ENCODE peak calls at places on chromosomes 1 and 21, in four cellular contexts. One of them, this sample, is unnamed.

GRCh38 chr1:112714313-112715263 is 544 bp downstream of the PPM1J start:
- ATAC-seq in pancreas: no peak
- ATAC-seq in A549: peak
- ATAC-seq in naive thymus-derived CD8-positive, alpha-beta T cell: peak
- ATAC-seq in this sample: peak

GRCh38 chr1:33943978-33944377 is 80.1 kb downstream of the HMGB4 start:
- ATAC-seq in naive thymus-derived CD8-positive, alpha-beta T cell: no peak
- ATAC-seq in pancreas: peak
- ATAC-seq in A549: no peak
- ATAC-seq in this sample: no peak

GRCh38 chr1:50851466-50851865 is 108.6 kb downstream of the FAF1 start:
- ATAC-seq in A549: no peak
- ATAC-seq in naive thymus-derived CD8-positive, alpha-beta T cell: no peak
- ATAC-seq in pancreas: no peak
- ATAC-seq in this sample: no peak

GRCh38 chr1:111704776-111705175 is 34.4 kb downstream of the INKA2 start:
- ATAC-seq in A549: no peak
- ATAC-seq in naive thymus-derived CD8-positive, alpha-beta T cell: no peak
- ATAC-seq in pancreas: peak
- ATAC-seq in this sample: peak

GRCh38 chr1:230753191-230753585 is 6.0 kb downstream of the CAPN9 start:
- ATAC-seq in A549: no peak
- ATAC-seq in pancreas: no peak
- ATAC-seq in naive thymus-derived CD8-positive, alpha-beta T cell: no peak
- ATAC-seq in this sample: no peak

GRCh38 chr1:87117761-87118160 is 203.3 kb downstream of the HS2ST1 start:
- ATAC-seq in A549: no peak
- ATAC-seq in pancreas: peak
- ATAC-seq in naive thymus-derived CD8-positive, alpha-beta T cell: no peak
- ATAC-seq in this sample: no peak

GRCh38 chr1:234222561-234223280 is 150.5 kb upstream of the COA6 start:
- ATAC-seq in pancreas: no peak
- ATAC-seq in naive thymus-derived CD8-positive, alpha-beta T cell: no peak
- ATAC-seq in A549: no peak
- ATAC-seq in this sample: peak

GRCh38 chr1:93483200-93483599 is 35.3 kb downstream of the FNBP1L start:
- ATAC-seq in pancreas: no peak
- ATAC-seq in A549: no peak
- ATAC-seq in naive thymus-derived CD8-positive, alpha-beta T cell: no peak
- ATAC-seq in this sample: no peak

GRCh38 chr1:7550981-7551380 is 220.1 kb upstream of the VAMP3 start:
- ATAC-seq in pancreas: no peak
- ATAC-seq in A549: no peak
- ATAC-seq in naive thymus-derived CD8-positive, alpha-beta T cell: no peak
- ATAC-seq in this sample: no peak

GRCh38 chr21:46618738-46619369 is 14.0 kb upstream of the S100B start:
- ATAC-seq in pancreas: no peak
- ATAC-seq in A549: no peak
- ATAC-seq in naive thymus-derived CD8-positive, alpha-beta T cell: no peak
- ATAC-seq in this sample: no peak

GRCh38 chr1:61160526-61160925 is 78.2 kb downstream of the NFIA start:
- ATAC-seq in naive thymus-derived CD8-positive, alpha-beta T cell: no peak
- ATAC-seq in pancreas: no peak
- ATAC-seq in A549: no peak
- ATAC-seq in this sample: peak

GRCh38 chr1:216119600-216119999 is 303.6 kb downstream of the USH2A start:
- ATAC-seq in naive thymus-derived CD8-positive, alpha-beta T cell: no peak
- ATAC-seq in A549: peak
- ATAC-seq in pancreas: no peak
- ATAC-seq in this sample: no peak

GRCh38 chr1:54347955-54348699 is 58.1 kb downstream of the SSBP3 start:
- ATAC-seq in A549: no peak
- ATAC-seq in naive thymus-derived CD8-positive, alpha-beta T cell: peak
- ATAC-seq in pancreas: peak
- ATAC-seq in this sample: peak

GRCh38 chr1:232950197-232950918 is at the start of gene NTPCR:
- ATAC-seq in A549: peak
- ATAC-seq in naive thymus-derived CD8-positive, alpha-beta T cell: peak
- ATAC-seq in pancreas: peak
- ATAC-seq in this sample: peak